ENCODE peak calls at places on chromosomes 2 and 18, in ten cellular contexts. I, C, O, Z, J, H, V, R, G and X are unnamed samples. For H3K4me1, the result is how much of the 10 kb centered on the place peaks cover.

GRCh38 chr2:32231959-32232358 is 32.7 kb downstream of the NLRC4 start:
- DNase-seq in H (no peak), R (no peak), I (no peak), V (peak), G (no peak), J (no peak), Z (no peak), C (no peak), O (no peak), X (no peak)

GRCh38 chr2:130875935-130876334 is 39.2 kb downstream of the ARHGEF4 start:
- DNase-seq in I (no peak), C (no peak), Z (peak), V (no peak), O (no peak), J (no peak), H (no peak), G (no peak), R (no peak), X (no peak)

GRCh38 chr2:46645681-46646162 is 166.4 kb downstream of the TMEM247 start:
- DNase-seq in I (no peak), R (peak), C (peak), G (no peak), O (no peak), V (no peak), Z (no peak), J (peak), H (no peak), X (no peak)

GRCh38 chr2:172985139-172985874 is 90.3 kb upstream of the MAP3K20 start:
- DNase-seq in R (peak), I (no peak), O (no peak), J (no peak), Z (no peak), C (peak), H (peak), V (no peak), G (peak), X (no peak)

GRCh38 chr2:239758325-239758877 is 266.7 kb downstream of the NDUFA10 start:
- DNase-seq in Z (no peak), O (no peak), J (no peak), V (no peak), C (peak), G (no peak), H (no peak), R (peak), I (no peak), X (no peak)

GRCh38 chr18:50218432-50219197 is 23.7 kb upstream of the MYO5B start:
- DNase-seq in R (peak), J (no peak), V (peak), H (no peak), Z (peak), O (peak), G (peak), C (peak), I (no peak), X (peak)

GRCh38 chr2:203072371-203072770 is 57.7 kb downstream of the NBEAL1 start:
- DNase-seq in G (no peak), R (no peak), H (no peak), J (no peak), O (no peak), I (no peak), Z (no peak), C (no peak), V (no peak), X (no peak)

GRCh38 chr2:55010149-55010591 is 40.1 kb downstream of the RTN4 start:
- DNase-seq in H (peak), I (no peak), V (no peak), J (peak), R (peak), C (peak), G (peak), Z (no peak), O (peak), X (peak)

GRCh38 chr2:126895336-126895735 is 3.4 kb upstream of the TEX51 start:
- DNase-seq in H (no peak), R (no peak), O (no peak), I (no peak), J (no peak), C (no peak), G (no peak), Z (peak), V (no peak), X (peak)

GRCh38 chr2:231198291-231199173 is at the start of gene ARMC9:
- DNase-seq in I (peak), R (peak), J (peak), G (peak), H (peak), O (peak), Z (peak), V (peak), C (peak), X (peak)

GRCh38 chr2:238287702-238288649 is at the start of gene PER2:
- DNase-seq in J (peak), V (peak), C (peak), O (no peak), R (peak), G (peak), H (peak), Z (peak), I (peak), X (peak)

GRCh38 chr18:77524909-77525308 is 275.3 kb downstream of the GALR1 start:
- DNase-seq in H (no peak), J (no peak), V (no peak), O (no peak), Z (no peak), R (no peak), C (no peak), I (no peak), G (no peak), X (no peak)

GRCh38 chr2:74511104-74511989 is 2.9 kb upstream of the TLX2 start:
- DNase-seq in O (no peak), C (peak), R (no peak), J (no peak), H (no peak), G (no peak), Z (no peak), V (no peak), I (no peak), X (no peak)

GRCh38 chr18:23237524-23238151 is 102.4 kb downstream of the CABLES1 start:
- DNase-seq in V (no peak), O (peak), Z (peak), H (peak), R (peak), I (no peak), C (peak), J (peak), G (no peak), X (peak)
- H3K4me1 ChIP-seq in V (under half), O (half or more), Z (under half), H (under half), R (under half), I (under half), C (under half), J (under half), G (under half), X (under half)

GRCh38 chr2:61853086-61853847 is 593 bp downstream of the FAM161A start:
- DNase-seq in I (peak), V (peak), C (no peak), H (no peak), G (peak), J (peak), Z (peak), O (no peak), R (peak), X (peak)

GRCh38 chr2:61855178-61855523 is 1.3 kb upstream of the FAM161A start:
- DNase-seq in J (no peak), I (no peak), V (peak), R (peak), C (no peak), G (peak), O (no peak), H (no peak), Z (no peak), X (peak)

GRCh38 chr2:61853848-61854434 is at the start of gene FAM161A:
- DNase-seq in I (peak), R (peak), H (peak), G (peak), C (peak), Z (peak), O (peak), V (peak), J (peak), X (peak)

DNA sequence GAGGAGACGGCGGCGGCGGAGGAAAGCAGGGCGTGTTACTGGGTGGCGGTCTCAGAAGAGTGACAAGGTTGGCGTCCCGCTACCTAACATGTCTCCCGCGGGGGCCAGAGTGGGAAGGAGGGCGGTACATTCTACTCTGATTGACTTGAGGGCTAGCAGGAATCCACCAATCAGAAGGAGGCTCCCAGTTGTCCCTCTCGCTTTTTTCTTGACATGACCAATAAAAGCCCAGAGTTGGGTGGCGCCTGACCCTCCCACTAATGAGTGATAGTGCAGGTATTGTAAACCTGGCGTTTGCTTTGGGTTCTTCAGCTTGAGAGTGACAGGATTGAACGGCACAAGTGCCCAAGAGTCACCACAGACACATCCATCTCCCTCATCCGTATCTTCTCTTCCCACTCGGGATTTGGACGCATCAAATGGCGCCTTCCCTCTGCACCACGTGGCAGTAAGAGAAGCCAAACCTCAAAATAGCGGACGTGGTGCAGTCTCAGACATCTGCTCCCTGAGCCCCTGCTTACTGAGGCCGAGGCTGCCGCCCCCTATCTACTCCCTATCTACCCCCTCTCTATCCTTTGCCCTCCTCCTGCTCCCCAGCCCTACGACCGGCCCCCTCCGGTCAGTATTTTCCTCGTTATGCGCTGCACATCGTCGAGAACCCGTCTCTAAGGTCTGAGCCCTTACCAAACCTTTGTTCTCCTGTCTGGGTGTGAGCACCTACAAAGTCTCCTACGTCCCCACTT is 746 bp upstream of the FAM161A start:
- DNase-seq in Z (peak), C (peak), G (peak), J (peak), R (peak), V (peak), O (peak), I (peak), H (peak), X (peak)
- TF ChIP-seq CTCF in Z (no peak), C (no peak), G (peak), J (no peak), R (no peak), V (no peak), O (no peak), I (no peak), H (no peak), X (no peak)

GRCh38 chr18:32346667-32347066 is 124.0 kb downstream of the GAREM1 start:
- DNase-seq in R (no peak), Z (no peak), O (no peak), V (no peak), C (peak), I (no peak), J (peak), H (no peak), G (no peak), X (no peak)
- H3K9ac ChIP-seq in R (peak), Z (no peak), O (no peak), V (no peak), C (peak), I (no peak), J (no peak), H (no peak), G (no peak), X (no peak)

GRCh38 chr18:76486600-76486999 is 8.4 kb downstream of the ZNF516 start:
- DNase-seq in O (no peak), H (no peak), J (no peak), R (no peak), V (no peak), I (no peak), C (no peak), Z (no peak), G (no peak), X (no peak)
- H3K4me1 ChIP-seq in O (under half), H (under half), J (under half), R (under half), V (half or more), I (under half), C (under half), Z (under half), G (under half), X (under half)

GRCh38 chr2:145593280-145593679 is 1073.4 kb upstream of the ZEB2 start:
- DNase-seq in J (no peak), H (no peak), R (no peak), V (no peak), C (no peak), Z (no peak), G (no peak), I (no peak), O (peak), X (no peak)

GRCh38 chr2:145597011-145597410 is 1077.1 kb upstream of the ZEB2 start:
- DNase-seq in G (no peak), R (peak), H (no peak), Z (no peak), V (no peak), I (no peak), J (no peak), C (peak), O (no peak), X (no peak)

GRCh38 chr2:145592362-145592761 is 1072.4 kb upstream of the ZEB2 start:
- DNase-seq in I (no peak), R (no peak), J (no peak), V (no peak), Z (no peak), C (peak), G (no peak), O (no peak), H (no peak), X (no peak)

GRCh38 chr2:145595296-145595695 is 1075.4 kb upstream of the ZEB2 start:
- DNase-seq in G (no peak), O (no peak), J (no peak), V (no peak), Z (no peak), C (no peak), H (no peak), R (peak), I (no peak), X (no peak)

DNA sequence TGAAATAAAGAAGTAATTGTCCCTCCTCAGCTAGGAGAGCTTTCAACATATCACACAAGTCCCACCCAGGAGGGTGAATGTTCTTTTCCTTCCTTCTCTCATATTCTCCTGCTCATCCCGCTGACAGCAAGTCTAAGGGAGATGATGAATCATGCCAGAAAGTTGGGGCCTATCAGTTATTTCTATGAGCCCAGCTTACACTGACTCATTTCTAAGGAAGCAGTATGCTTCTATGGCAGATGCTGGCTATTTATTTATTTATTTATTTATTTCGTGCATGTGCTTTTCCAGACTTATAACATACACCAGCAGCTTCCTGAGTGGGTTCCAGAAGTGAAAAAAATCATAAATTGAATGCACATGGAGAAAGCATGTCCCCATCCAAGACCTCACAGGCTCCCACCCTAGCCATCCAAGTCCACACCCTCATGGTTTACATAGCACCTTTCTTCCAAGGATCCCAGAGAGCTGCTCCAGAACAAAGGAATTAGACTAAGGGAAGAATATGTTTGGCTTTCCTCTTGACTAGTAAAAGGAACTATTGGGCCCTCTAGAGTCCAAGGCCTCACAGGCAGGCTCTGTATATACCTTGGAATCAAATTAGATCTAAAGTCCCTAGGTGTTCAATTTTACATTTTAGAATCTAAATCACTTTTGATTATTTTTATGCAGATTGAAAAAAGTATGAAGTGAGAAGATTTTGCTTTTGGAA is 1074.2 kb upstream of the ZEB2 start:
- DNase-seq in C (peak), I (peak), V (no peak), G (no peak), H (no peak), R (peak), Z (no peak), O (no peak), J (peak), X (no peak)
- TF ChIP-seq CTCF in C (no peak), I (no peak), V (no peak), G (no peak), H (no peak), R (peak), Z (peak), O (no peak), J (peak), X (no peak)

GRCh38 chr2:196225213-196225612 is 53.8 kb upstream of the STK17B start:
- DNase-seq in C (peak), R (peak), G (peak), H (no peak), I (no peak), O (no peak), V (no peak), Z (no peak), J (peak), X (no peak)
- H3K9ac ChIP-seq in C (no peak), R (peak), G (peak), H (no peak), I (no peak), O (no peak), V (no peak), Z (no peak), J (no peak), X (no peak)

GRCh38 chr2:84970956-84971798 is at the start of gene KCMF1:
- DNase-seq in V (no peak), R (peak), Z (peak), I (peak), C (peak), O (no peak), J (peak), H (peak), G (peak), X (peak)
- H3K4me1 ChIP-seq in V (half or more), R (under half), Z (under half), I (under half), C (under half), O (under half), J (under half), H (under half), G (under half), X (under half)

DNA sequence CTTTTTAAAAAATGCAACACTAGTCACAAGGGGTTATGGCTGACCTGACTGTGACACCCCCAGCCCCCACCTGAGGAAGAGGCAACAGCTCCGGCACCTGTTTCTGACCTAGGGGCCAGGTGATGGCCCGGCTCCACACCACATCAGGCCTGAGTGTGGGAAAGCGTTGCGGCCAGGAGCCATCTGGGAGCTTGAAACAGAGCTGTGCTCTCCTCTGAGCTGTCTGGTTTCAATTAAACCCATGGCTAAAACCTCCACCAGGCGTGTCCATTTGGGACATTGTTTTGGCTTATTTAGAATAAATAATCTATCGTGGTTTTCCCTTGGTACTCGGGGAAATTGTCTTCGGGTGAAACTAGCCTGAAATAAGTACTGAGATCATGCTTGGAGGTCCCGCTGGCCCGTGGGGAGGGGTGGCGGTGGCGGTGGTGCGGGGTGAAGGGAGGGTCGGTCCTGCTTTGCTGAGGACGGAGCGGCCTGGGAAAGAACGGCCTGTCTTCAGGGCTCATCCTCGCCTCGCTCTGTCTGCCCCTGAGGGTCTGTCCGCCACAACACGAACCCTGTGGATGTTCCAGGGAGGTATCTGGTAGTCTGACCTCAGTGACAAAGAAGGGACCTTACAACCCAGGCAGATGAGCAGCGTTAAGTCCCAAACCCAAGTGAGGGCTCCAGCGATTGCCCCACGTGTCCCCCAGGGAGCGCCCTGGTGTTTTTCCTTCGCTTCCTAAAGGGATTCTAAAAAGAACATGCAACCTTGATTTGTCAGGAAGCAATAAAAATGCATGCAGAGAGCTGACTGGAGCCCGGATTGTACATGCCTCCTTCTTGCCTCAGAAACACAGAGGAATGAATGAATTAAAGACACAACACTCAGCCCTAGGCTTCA is 58.7 kb downstream of the IL1RL2 start:
- DNase-seq in I (no peak), R (no peak), H (no peak), G (no peak), J (peak), V (no peak), Z (peak), O (no peak), C (peak), X (no peak)
- TF ChIP-seq CTCF in I (peak), R (peak), H (no peak), G (no peak), J (no peak), V (peak), Z (peak), O (no peak), C (peak), X (no peak)

DNA sequence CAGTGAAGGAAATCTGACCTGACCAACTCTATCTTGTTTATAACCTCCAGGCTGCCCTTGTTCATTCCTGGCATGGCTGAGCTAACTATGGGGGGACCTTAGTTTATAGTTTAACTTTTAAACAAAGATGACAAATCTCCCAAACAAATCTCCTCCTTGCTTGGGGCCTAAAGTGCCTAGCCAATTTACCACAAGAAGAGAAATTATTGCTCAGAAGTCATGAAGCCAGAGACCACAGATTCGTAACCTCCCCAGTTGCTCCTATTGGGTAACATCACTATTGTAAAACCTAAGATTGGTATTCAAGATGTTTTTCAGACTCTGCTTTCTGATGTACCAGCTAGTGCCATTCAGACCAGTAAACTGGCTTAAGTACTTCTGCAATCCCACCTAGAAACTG is 649.4 kb upstream of the SLC8A1 start:
- DNase-seq in J (no peak), H (no peak), G (no peak), V (no peak), I (no peak), Z (no peak), O (no peak), C (no peak), R (no peak), X (no peak)
- H3K9ac ChIP-seq in J (no peak), H (no peak), G (no peak), V (no peak), I (no peak), Z (no peak), O (no peak), C (no peak), R (no peak), X (no peak)

GRCh38 chr2:9767656-9768281 is 75.5 kb upstream of the TAF1B start:
- DNase-seq in V (no peak), J (no peak), O (no peak), G (no peak), Z (no peak), H (no peak), R (no peak), I (no peak), C (no peak), X (no peak)
- H3K4me1 ChIP-seq in V (half or more), J (under half), O (under half), G (under half), Z (under half), H (under half), R (under half), I (under half), C (under half), X (under half)